ENCODE peak calls at places on chromosomes 5 and 9, in nine cellular contexts. H is brain microvascular endothelial cell, E is breast epithelium, S is AG10803, R is kidney epithelial cell, Z is coronary artery, B is stomach, N is astrocyte of the spinal cord, W is heart left ventricle. X is an unnamed sample.

GRCh38 chr5:135481908-135482307 is 29.8 kb upstream of the TIFAB start:
- DNase-seq in H (no peak), E (no peak), S (no peak), R (no peak), Z (no peak), B (no peak), N (no peak), W (no peak), X (no peak)

GRCh38 chr9:83041771-83042170 is 21.2 kb downstream of the RASEF start:
- DNase-seq in H (no peak), E (no peak), S (no peak), R (no peak), Z (no peak), B (no peak), N (peak; percentile 35), W (no peak), X (no peak)

GRCh38 chr5:94503677-94504076 is 114.7 kb downstream of the KIAA0825 start:
- DNase-seq in H (no peak), E (no peak), S (no peak), R (no peak), Z (no peak), B (no peak), N (no peak), W (no peak), X (peak; percentile 8)

GRCh38 chr9:134136117-134136996 is 475 bp downstream of the WDR5 start:
- DNase-seq in H (no peak), E (no peak), S (no peak), R (no peak), Z (no peak), B (no peak), N (peak; percentile 12), W (no peak), X (peak; percentile 24)

GRCh38 chr5:3604501-3604900 is 8.9 kb downstream of the IRX1 start:
- DNase-seq in H (no peak), E (no peak), S (no peak), R (no peak), Z (no peak), B (no peak), N (peak; percentile 2), W (no peak), X (peak; percentile 38)

GRCh38 chr5:132437604-132438275 is 52.8 kb downstream of the IRF1 start:
- DNase-seq in H (peak; percentile 95), E (peak; percentile 49), S (peak; percentile 93), R (peak; percentile 56), Z (no peak), B (peak; percentile 63), N (peak; percentile 93), W (peak; percentile 86), X (peak; percentile 90)

GRCh38 chr9:12748016-12748415 is 26.8 kb upstream of the LURAP1L start:
- DNase-seq in H (peak; percentile 31), E (no peak), S (peak; percentile 47), R (no peak), Z (no peak), B (no peak), N (peak; percentile 19), W (no peak), X (peak; percentile 86)

GRCh38 chr5:124790895-124791732 is 44.7 kb upstream of the ZNF608 start:
- DNase-seq in H (no peak), E (no peak), S (no peak), R (peak; percentile 45), Z (no peak), B (no peak), N (no peak), W (no peak), X (peak; percentile 16)

GRCh38 chr9:127133739-127134167 is 11.3 kb upstream of the ANGPTL2 start:
- DNase-seq in H (peak; percentile 76), E (peak; percentile 60), S (peak; percentile 84), R (no peak), Z (peak; percentile 83), B (peak; percentile 26), N (peak; percentile 87), W (peak; percentile 78), X (peak; percentile 74)

GRCh38 chr5:179825655-179826182 is 5.0 kb downstream of the SQSTM1 start:
- DNase-seq in H (no peak), E (no peak), S (no peak), R (no peak), Z (no peak), B (no peak), N (no peak), W (no peak), X (no peak)

GRCh38 chr9:76686756-76687155 is 77.5 kb upstream of the PCA3 start:
- DNase-seq in H (no peak), E (no peak), S (no peak), R (no peak), Z (no peak), B (no peak), N (no peak), W (no peak), X (no peak)

GRCh38 chr9:113523421-113524141 is 60.1 kb downstream of the RGS3 start:
- DNase-seq in H (peak; percentile 25), E (no peak), S (no peak), R (no peak), Z (no peak), B (no peak), N (no peak), W (peak; percentile 69), X (peak; percentile 14)

GRCh38 chr5:71681282-71681681 is 37.8 kb upstream of the CARTPT start:
- DNase-seq in H (peak; percentile 12), E (peak; percentile 45), S (no peak), R (no peak), Z (no peak), B (no peak), N (peak; percentile 3), W (no peak), X (peak; percentile 57)

GRCh38 chr5:6175172-6175855 is 203.0 kb downstream of the MED10 start:
- DNase-seq in H (no peak), E (no peak), S (no peak), R (no peak), Z (no peak), B (no peak), N (no peak), W (no peak), X (peak; percentile 7)

GRCh38 chr5:154223320-154223719 is 32.8 kb downstream of the GALNT10 start:
- DNase-seq in H (no peak), E (no peak), S (no peak), R (no peak), Z (no peak), B (no peak), N (no peak), W (no peak), X (no peak)

GRCh38 chr5:150514708-150515211 is 6.8 kb downstream of the NDST1 start:
- DNase-seq in H (peak; percentile 57), E (no peak), S (peak; percentile 42), R (no peak), Z (no peak), B (peak; percentile 80), N (peak; percentile 24), W (no peak), X (peak; percentile 62)

GRCh38 chr5:133746834-133747233 is 134.5 kb upstream of the FSTL4 start:
- DNase-seq in H (no peak), E (no peak), S (no peak), R (no peak), Z (peak; percentile 50), B (no peak), N (no peak), W (no peak), X (no peak)

DNA sequence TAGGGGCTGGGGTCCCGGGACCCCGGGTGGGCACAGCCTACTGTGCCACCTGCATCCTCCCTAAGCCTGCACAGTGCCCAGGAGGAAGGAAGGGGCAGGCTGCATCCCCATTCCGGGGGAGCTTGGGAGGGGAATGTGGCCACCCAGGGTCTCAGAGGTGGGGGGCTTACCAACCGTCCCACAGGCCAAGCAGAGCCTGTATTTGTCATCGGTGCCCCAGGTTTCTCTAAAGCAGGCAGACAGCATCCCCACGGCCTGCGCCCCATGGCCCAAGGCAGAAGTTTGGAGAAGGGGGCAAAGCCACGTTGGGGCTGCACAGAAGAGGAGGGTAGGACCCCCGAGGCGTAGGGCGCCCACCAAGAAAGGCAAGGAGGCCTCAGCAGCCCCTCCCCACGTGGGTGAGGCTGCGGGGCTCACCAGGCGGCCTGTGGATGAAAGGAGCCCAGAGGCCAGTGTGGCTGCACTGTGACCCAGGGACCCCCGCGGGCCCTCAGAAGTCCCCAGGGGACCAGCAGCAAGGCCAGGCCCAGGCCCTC is 494 bp upstream of the GPSM1 start:
- DNase-seq in H (no peak), E (no peak), S (no peak), R (no peak), Z (no peak), B (no peak), N (peak; percentile 48), W (no peak), X (no peak)
- H3K4me3 ChIP-seq in H (peak overlapping the region; percentile 33), E (peak overlapping the region; percentile 59), S (peak overlapping the region; percentile 45), R (peak overlapping the region; percentile 26), Z (peak overlapping the region; percentile 82), B (peak overlapping the region; percentile 70), N (peak overlapping the region; percentile 17), W (peak overlapping the region; percentile 75), X (peak overlapping the region; percentile 17)

DNA sequence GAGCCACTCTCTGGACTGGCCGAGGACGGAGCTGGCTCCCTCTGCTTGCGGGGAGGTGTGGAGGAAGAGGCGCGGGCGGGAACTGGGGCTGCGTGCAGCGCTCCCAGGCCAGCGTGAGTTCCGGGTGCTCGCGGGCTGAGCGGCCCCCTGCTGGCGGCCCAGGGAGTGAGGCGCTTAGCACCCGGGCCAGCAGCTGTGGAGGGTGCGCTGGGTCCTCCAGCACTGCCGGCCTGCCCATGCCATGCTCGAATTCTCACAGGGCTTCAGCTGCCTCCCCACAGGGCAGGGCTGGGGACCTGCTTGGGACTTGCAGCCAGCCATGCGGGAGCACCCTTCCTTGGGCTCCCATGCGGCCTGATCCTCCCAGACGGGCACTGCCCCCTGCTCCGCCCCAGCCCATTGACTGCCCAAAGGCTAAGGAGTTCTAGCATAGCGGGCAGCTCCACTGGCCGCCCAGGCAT is 416.9 kb downstream of the MRPS30 start:
- DNase-seq in H (no peak), E (no peak), S (no peak), R (no peak), Z (no peak), B (no peak), N (no peak), W (no peak), X (no peak)
- TF ChIP-seq CTCF in H (no peak), E (no peak), S (no peak), R (no peak), Z (no peak), B (no peak), N (no peak), W (no peak), X (no peak)

GRCh38 chr5:174520420-174521396 is 203.7 kb upstream of the MSX2 start:
- DNase-seq in H (no peak), E (no peak), S (no peak), R (no peak), Z (no peak), B (peak; percentile 74), N (peak; percentile 15), W (no peak), X (no peak)
- H3K4me3 ChIP-seq in H (no peak overlapping the region), E (no peak overlapping the region), S (no peak overlapping the region), R (no peak overlapping the region), Z (no peak overlapping the region), B (no peak overlapping the region), N (no peak overlapping the region), W (no peak overlapping the region), X (no peak overlapping the region)

DNA sequence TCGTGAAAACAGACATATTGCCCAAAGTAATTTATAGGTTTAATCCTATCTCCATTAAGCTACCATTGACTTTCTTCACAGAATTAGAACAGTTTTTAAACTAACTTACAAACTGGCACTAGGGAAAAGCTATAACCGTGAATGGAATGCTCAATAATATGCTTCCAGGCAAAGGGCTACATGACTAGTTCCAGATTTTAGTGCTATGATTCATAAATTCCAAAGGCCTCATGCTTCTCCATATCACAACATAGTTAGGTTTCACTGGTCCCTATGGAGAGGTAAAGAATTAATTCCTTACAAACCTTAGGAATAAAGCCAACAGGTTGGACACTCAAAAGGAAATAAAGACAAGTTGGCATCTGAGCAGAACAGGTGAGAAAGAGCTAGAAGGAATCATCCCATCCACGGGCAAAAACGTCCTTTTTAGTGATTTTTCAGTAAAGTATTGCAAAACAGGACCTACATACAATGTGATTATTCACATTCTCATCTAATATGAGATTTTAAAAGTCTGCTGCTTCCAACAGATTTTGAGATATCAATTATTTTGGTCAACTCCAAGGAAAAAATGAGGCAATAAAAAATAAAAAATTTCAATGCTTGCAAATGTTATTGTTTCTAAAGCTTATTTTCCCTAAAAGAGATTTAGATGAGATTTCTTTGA is 97.0 kb upstream of the TARS1 start:
- DNase-seq in H (peak; percentile 53), E (no peak), S (peak; percentile 91), R (peak; percentile 32), Z (no peak), B (no peak), N (peak; percentile 86), W (no peak), X (peak; percentile 91)
- TF ChIP-seq CTCF in H (no peak), E (no peak), S (no peak), R (no peak), Z (no peak), B (no peak), N (no peak), W (no peak), X (no peak)

X was measured in fibroblast of mammary gland.